ENCODE peak calls at places on chromosomes 13 and 19, in five cellular contexts. One of them, this sample, is unnamed.

GRCh38 chr13:54841682-54842081 is 1813.1 kb downstream of the OLFM4 start:
- DNase-seq in AG10803: no peak
- DNase-seq in upper lobe of right lung: no peak
- DNase-seq in body of pancreas: no peak
- DNase-seq in IMR-90: no peak
- DNase-seq in this sample: no peak

GRCh38 chr19:55605637-55606470 is at the start of gene ZNF865:
- DNase-seq in IMR-90: peak
- DNase-seq in AG10803: peak
- DNase-seq in upper lobe of right lung: peak
- DNase-seq in body of pancreas: peak
- DNase-seq in this sample: peak

GRCh38 chr19:41748012-41748411 is 7.3 kb upstream of the CEACAM6 start:
- DNase-seq in upper lobe of right lung: no peak
- DNase-seq in AG10803: no peak
- DNase-seq in IMR-90: no peak
- DNase-seq in body of pancreas: no peak
- DNase-seq in this sample: no peak

GRCh38 chr19:35332817-35333216 is 3.8 kb downstream of the CD22 start:
- DNase-seq in AG10803: no peak
- DNase-seq in upper lobe of right lung: no peak
- DNase-seq in IMR-90: no peak
- DNase-seq in body of pancreas: no peak
- DNase-seq in this sample: no peak

GRCh38 chr13:97879646-97880297 is 73.7 kb upstream of the IPO5 start:
- DNase-seq in body of pancreas: no peak
- DNase-seq in IMR-90: peak
- DNase-seq in AG10803: peak
- DNase-seq in upper lobe of right lung: no peak
- DNase-seq in this sample: peak

GRCh38 chr19:45280471-45280961 is 29.4 kb downstream of the MARK4 start:
- DNase-seq in upper lobe of right lung: no peak
- DNase-seq in body of pancreas: no peak
- DNase-seq in AG10803: no peak
- DNase-seq in IMR-90: no peak
- DNase-seq in this sample: no peak

GRCh38 chr13:78609464-78610205 is 6.3 kb upstream of the POU4F1 start:
- DNase-seq in IMR-90: no peak
- DNase-seq in body of pancreas: no peak
- DNase-seq in AG10803: no peak
- DNase-seq in upper lobe of right lung: no peak
- DNase-seq in this sample: no peak

GRCh38 chr13:75838366-75839017 is 202.4 kb downstream of the LMO7 start:
- DNase-seq in IMR-90: no peak
- DNase-seq in AG10803: peak
- DNase-seq in upper lobe of right lung: no peak
- DNase-seq in body of pancreas: no peak
- DNase-seq in this sample: no peak

GRCh38 chr13:94192576-94192975 is 286.9 kb downstream of the DCT start:
- DNase-seq in IMR-90: peak
- DNase-seq in upper lobe of right lung: no peak
- DNase-seq in AG10803: no peak
- DNase-seq in body of pancreas: peak
- DNase-seq in this sample: peak

DNA sequence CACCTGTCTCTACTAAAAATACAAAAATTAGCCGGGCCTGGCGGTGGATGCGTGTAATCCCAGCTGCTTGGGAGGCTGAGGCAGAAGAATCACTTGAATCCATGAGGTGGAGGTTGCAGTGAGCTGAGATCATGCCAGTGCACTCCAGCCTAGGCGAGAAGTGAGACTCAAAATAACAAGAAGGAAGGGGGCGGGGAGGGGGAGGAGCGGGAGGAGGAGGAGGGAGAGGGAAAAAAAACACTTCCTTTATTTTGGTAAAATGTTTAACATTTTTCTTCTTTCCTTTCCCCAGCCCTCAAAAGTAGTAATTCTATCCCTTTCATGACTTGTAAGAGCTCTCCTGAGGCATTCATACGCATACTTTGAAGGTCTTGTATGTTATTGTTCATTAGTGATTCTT is 44.3 kb downstream of the SPRY2 start:
- DNase-seq in body of pancreas: no peak
- DNase-seq in upper lobe of right lung: no peak
- DNase-seq in AG10803: no peak
- DNase-seq in IMR-90: no peak
- DNase-seq in this sample: no peak
- H3K4me3 ChIP-seq in body of pancreas: no peak
- H3K4me3 ChIP-seq in upper lobe of right lung: no peak
- H3K4me3 ChIP-seq in AG10803: no peak
- H3K4me3 ChIP-seq in IMR-90: no peak
- H3K4me3 ChIP-seq in this sample: no peak

DNA sequence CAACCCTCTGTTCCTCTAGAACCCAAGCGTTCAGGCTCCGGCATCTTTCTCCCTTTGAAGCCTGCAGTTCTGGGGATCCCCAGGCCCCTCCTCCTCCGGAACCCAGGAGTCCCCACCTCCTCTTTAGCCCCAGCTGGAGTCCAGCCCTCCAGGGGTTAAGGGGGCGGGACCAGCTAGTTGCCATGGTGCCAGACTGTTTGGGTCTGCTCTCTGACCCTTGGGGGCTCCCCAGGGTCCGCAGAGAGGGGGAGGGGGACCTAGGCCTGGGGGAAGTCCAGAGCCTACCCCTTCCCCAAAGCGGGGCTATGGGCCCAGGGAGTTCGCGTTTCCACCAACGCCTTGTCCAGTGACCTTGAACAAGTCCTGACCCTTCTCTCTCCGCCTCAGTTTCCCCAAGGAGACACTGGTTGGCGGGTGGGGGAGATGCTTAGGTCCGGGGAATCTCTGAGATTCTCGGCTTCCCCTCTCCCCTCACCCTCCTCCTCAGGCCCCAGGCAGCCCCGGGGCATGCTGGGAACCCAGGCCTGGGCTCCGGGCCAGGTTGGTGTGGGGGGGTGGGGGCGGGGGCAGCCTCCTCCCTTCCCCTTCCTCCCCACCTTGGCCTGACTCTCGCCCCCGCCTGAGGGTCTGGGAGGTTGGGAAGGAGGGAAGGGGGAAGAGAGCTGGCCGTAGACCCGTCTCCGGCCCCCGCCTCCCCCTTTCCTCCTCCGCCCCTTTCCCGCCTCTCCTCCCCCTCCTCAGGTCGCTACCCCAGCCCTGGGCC is 2.6 kb upstream of the SPACA6 start:
- DNase-seq in upper lobe of right lung: peak
- DNase-seq in body of pancreas: no peak
- DNase-seq in AG10803: peak
- DNase-seq in IMR-90: peak
- DNase-seq in this sample: peak
- H3K4me3 ChIP-seq in upper lobe of right lung: peak
- H3K4me3 ChIP-seq in body of pancreas: peak
- H3K4me3 ChIP-seq in AG10803: peak
- H3K4me3 ChIP-seq in IMR-90: peak
- H3K4me3 ChIP-seq in this sample: peak

DNA sequence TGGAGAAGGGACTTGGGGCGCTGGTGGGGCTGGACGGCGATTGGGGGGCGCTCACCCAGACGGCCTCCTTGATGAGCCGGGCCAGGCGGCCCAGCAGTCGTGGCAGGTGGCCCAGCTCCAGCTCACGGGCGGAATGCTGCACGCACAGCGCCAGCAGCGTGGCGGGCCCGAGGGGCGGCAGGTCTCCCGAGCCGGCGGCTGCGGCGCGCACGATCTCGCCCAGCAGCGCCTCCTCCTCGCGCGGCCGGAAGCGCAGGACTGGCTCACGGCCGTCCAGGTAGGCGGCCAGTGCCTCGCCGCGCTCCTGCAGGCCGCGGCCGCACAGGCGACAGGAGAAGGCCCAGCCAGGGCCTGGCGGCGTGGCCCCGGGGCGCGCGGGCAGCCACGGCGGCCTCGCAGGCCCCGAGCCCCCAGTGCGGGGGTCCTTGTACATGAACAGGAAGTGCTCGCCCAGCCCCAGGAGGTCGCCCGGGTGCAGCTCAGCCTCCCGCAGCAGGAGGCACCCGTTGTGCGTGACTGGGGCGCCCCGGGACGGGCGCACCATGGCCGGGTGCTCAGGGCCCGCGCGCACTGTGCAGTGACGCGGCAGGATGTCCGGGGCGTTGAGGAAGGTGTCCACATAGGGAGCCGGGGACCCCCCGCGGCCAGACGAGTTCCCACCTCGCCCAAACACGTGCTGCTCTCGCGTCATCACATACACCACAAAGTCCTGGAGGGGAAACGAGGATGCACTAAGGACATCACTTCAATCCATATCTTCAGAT is 9.5 kb upstream of the MAMSTR start:
- DNase-seq in AG10803: peak
- DNase-seq in upper lobe of right lung: no peak
- DNase-seq in body of pancreas: no peak
- DNase-seq in IMR-90: no peak
- DNase-seq in this sample: peak
- H3K4me3 ChIP-seq in AG10803: peak
- H3K4me3 ChIP-seq in upper lobe of right lung: no peak
- H3K4me3 ChIP-seq in body of pancreas: no peak
- H3K4me3 ChIP-seq in IMR-90: no peak
- H3K4me3 ChIP-seq in this sample: peak

GRCh38 chr19:51025401-51025800 is 1.0 kb downstream of the KLK11 start:
- DNase-seq in body of pancreas: no peak
- DNase-seq in IMR-90: no peak
- DNase-seq in AG10803: no peak
- DNase-seq in upper lobe of right lung: no peak
- DNase-seq in this sample: no peak

GRCh38 chr19:51024924-51025323 is 1.5 kb downstream of the KLK11 start:
- DNase-seq in body of pancreas: no peak
- DNase-seq in IMR-90: no peak
- DNase-seq in AG10803: no peak
- DNase-seq in upper lobe of right lung: no peak
- DNase-seq in this sample: no peak

GRCh38 chr19:51026554-51026831 is at the start of gene KLK11:
- DNase-seq in AG10803: no peak
- DNase-seq in upper lobe of right lung: no peak
- DNase-seq in IMR-90: no peak
- DNase-seq in body of pancreas: peak
- DNase-seq in this sample: no peak

GRCh38 chr19:51027126-51027806 is 850 bp upstream of the KLK11 start:
- DNase-seq in upper lobe of right lung: no peak
- DNase-seq in AG10803: no peak
- DNase-seq in body of pancreas: no peak
- DNase-seq in IMR-90: no peak
- DNase-seq in this sample: no peak

GRCh38 chr19:51025809-51026553 is 435 bp downstream of the KLK11 start:
- DNase-seq in AG10803: no peak
- DNase-seq in IMR-90: no peak
- DNase-seq in body of pancreas: peak
- DNase-seq in upper lobe of right lung: no peak
- DNase-seq in this sample: no peak
- H3K4me3 ChIP-seq in AG10803: no peak
- H3K4me3 ChIP-seq in IMR-90: no peak
- H3K4me3 ChIP-seq in body of pancreas: no peak
- H3K4me3 ChIP-seq in upper lobe of right lung: no peak
- H3K4me3 ChIP-seq in this sample: no peak

GRCh38 chr13:50685491-50685890 is 158.0 kb downstream of the DLEU7 start:
- DNase-seq in IMR-90: no peak
- DNase-seq in AG10803: peak
- DNase-seq in body of pancreas: peak
- DNase-seq in upper lobe of right lung: no peak
- DNase-seq in this sample: peak
- H3K4me3 ChIP-seq in IMR-90: no peak
- H3K4me3 ChIP-seq in AG10803: no peak
- H3K4me3 ChIP-seq in body of pancreas: no peak
- H3K4me3 ChIP-seq in upper lobe of right lung: no peak
- H3K4me3 ChIP-seq in this sample: no peak

GRCh38 chr19:18340237-18340989 is at the start of gene PGPEP1:
- DNase-seq in body of pancreas: peak
- DNase-seq in upper lobe of right lung: peak
- DNase-seq in IMR-90: peak
- DNase-seq in AG10803: peak
- DNase-seq in this sample: peak
- H3K4me3 ChIP-seq in body of pancreas: peak
- H3K4me3 ChIP-seq in upper lobe of right lung: peak
- H3K4me3 ChIP-seq in IMR-90: peak
- H3K4me3 ChIP-seq in AG10803: peak
- H3K4me3 ChIP-seq in this sample: peak

GRCh38 chr19:53237114-53237777 is 17.4 kb downstream of the ZNF677 start:
- DNase-seq in upper lobe of right lung: no peak
- DNase-seq in AG10803: no peak
- DNase-seq in IMR-90: no peak
- DNase-seq in body of pancreas: no peak
- DNase-seq in this sample: no peak
- H3K4me3 ChIP-seq in upper lobe of right lung: no peak
- H3K4me3 ChIP-seq in AG10803: no peak
- H3K4me3 ChIP-seq in IMR-90: no peak
- H3K4me3 ChIP-seq in body of pancreas: no peak
- H3K4me3 ChIP-seq in this sample: no peak

GRCh38 chr13:20945952-20946383 is 43.4 kb upstream of the XPO4 start:
- DNase-seq in body of pancreas: no peak
- DNase-seq in AG10803: no peak
- DNase-seq in IMR-90: no peak
- DNase-seq in upper lobe of right lung: peak
- DNase-seq in this sample: no peak
- H3K4me3 ChIP-seq in body of pancreas: no peak
- H3K4me3 ChIP-seq in AG10803: peak
- H3K4me3 ChIP-seq in IMR-90: no peak
- H3K4me3 ChIP-seq in upper lobe of right lung: no peak
- H3K4me3 ChIP-seq in this sample: no peak

GRCh38 chr19:46351241-46352041 is 4.6 kb downstream of the PPP5C start:
- DNase-seq in AG10803: peak
- DNase-seq in IMR-90: peak
- DNase-seq in upper lobe of right lung: peak
- DNase-seq in body of pancreas: peak
- DNase-seq in this sample: peak
- H3K4me3 ChIP-seq in AG10803: no peak
- H3K4me3 ChIP-seq in IMR-90: no peak
- H3K4me3 ChIP-seq in upper lobe of right lung: peak
- H3K4me3 ChIP-seq in body of pancreas: no peak
- H3K4me3 ChIP-seq in this sample: no peak

DNA sequence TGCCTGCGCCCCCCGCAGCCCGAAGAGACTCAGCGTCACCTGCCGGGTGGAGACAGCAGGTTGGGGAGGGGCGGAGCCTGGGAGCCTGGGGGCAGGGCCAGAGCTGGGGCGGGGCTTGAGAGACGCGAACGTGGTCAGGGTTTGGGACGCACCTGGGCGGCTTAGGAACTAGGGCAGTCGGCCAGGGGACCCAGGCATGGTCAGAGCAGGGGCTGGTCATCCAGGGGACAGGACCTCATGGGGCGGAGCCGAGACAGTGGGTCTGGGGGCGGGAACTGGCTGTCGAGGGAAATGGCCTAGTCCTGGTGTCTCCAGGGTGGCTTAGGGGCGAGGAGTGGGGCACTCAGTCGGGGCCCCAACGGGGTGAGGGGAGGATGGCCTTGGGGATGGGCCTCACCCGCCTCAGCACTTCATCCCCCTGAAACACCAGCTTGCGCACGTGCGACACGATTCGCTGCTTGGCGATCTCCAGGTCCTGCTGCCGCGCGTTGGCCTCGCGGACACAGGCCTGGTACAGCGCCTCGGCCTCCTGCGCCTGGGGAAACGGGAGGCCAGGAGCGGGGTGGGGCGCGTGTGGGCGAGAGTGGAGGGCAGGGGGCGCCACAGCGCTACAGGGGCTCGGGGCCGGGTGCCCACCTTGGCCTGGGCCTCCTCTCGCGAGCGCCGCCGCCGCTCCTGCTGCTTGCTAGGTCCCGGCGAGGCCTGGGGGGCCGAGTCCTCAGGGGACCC is 5.8 kb downstream of the GMIP start:
- DNase-seq in body of pancreas: no peak
- DNase-seq in IMR-90: no peak
- DNase-seq in AG10803: no peak
- DNase-seq in upper lobe of right lung: no peak
- DNase-seq in this sample: no peak
- H3K4me3 ChIP-seq in body of pancreas: no peak
- H3K4me3 ChIP-seq in IMR-90: no peak
- H3K4me3 ChIP-seq in AG10803: no peak
- H3K4me3 ChIP-seq in upper lobe of right lung: no peak
- H3K4me3 ChIP-seq in this sample: no peak

This sample was measured in fibroblast of mammary gland.